ENCODE peak calls at places on chromosomes 12 and 14, in four cellular contexts. One of them, this sample, is unnamed.

GRCh38 chr12:57085999-57086950 is 2.6 kb upstream of the NAB2 start:
- DNase-seq in globus pallidus: peak
- DNase-seq in psoas muscle: peak
- DNase-seq in GM20000: peak
- DNase-seq in this sample: peak

GRCh38 chr12:66103011-66103913 is 27.3 kb downstream of the LLPH start:
- DNase-seq in globus pallidus: no peak
- DNase-seq in psoas muscle: no peak
- DNase-seq in GM20000: no peak
- DNase-seq in this sample: no peak

GRCh38 chr12:5332521-5332920 is 99.4 kb upstream of the NTF3 start:
- DNase-seq in GM20000: no peak
- DNase-seq in psoas muscle: no peak
- DNase-seq in globus pallidus: no peak
- DNase-seq in this sample: no peak

GRCh38 chr12:108768591-108769500 is 37.5 kb upstream of the CORO1C start:
- DNase-seq in psoas muscle: no peak
- DNase-seq in GM20000: peak
- DNase-seq in globus pallidus: no peak
- DNase-seq in this sample: peak

GRCh38 chr14:67620217-67620789 is 583 bp downstream of the ARG2 start:
- DNase-seq in GM20000: no peak
- DNase-seq in psoas muscle: no peak
- DNase-seq in globus pallidus: no peak
- DNase-seq in this sample: no peak

GRCh38 chr12:24109381-24110039 is 160.0 kb upstream of the SOX5 start:
- DNase-seq in globus pallidus: no peak
- DNase-seq in psoas muscle: no peak
- DNase-seq in GM20000: peak
- DNase-seq in this sample: no peak

GRCh38 chr12:50240792-50241114 is 42.6 kb downstream of the LIMA1 start:
- DNase-seq in psoas muscle: no peak
- DNase-seq in GM20000: no peak
- DNase-seq in globus pallidus: no peak
- DNase-seq in this sample: no peak

GRCh38 chr14:64910847-64911495 is 3.3 kb upstream of the CHURC1 start:
- DNase-seq in psoas muscle: no peak
- DNase-seq in globus pallidus: no peak
- DNase-seq in GM20000: no peak
- DNase-seq in this sample: no peak

GRCh38 chr12:5442251-5443006 is 10.5 kb downstream of the NTF3 start:
- DNase-seq in globus pallidus: peak
- DNase-seq in psoas muscle: no peak
- DNase-seq in GM20000: peak
- DNase-seq in this sample: no peak